ENCODE peak calls at places on chromosomes 2 and 18, in ten cellular contexts. One of them, this sample, is unnamed. For H3K36me3, the result is how much of the 10 kb centered on the place peaks cover.

GRCh38 chr2:145687445-145688104 is 1167.7 kb upstream of the ZEB2 start:
- DNase-seq in bronchial epithelial cell: peak
- DNase-seq in mucosa of descending colon: no peak
- DNase-seq in naive thymus-derived CD4-positive, alpha-beta T cell: no peak
- DNase-seq in SJCRH30: no peak
- DNase-seq in left ventricle myocardium inferior: no peak
- DNase-seq in heart left ventricle: no peak
- DNase-seq in spleen: no peak
- DNase-seq in H1: peak
- DNase-seq in upper lobe of right lung: no peak
- DNase-seq in this sample: no peak

GRCh38 chr18:79506191-79507075 is 110.7 kb downstream of the NFATC1 start:
- DNase-seq in bronchial epithelial cell: no peak
- DNase-seq in mucosa of descending colon: peak
- DNase-seq in naive thymus-derived CD4-positive, alpha-beta T cell: peak
- DNase-seq in SJCRH30: no peak
- DNase-seq in left ventricle myocardium inferior: peak
- DNase-seq in heart left ventricle: peak
- DNase-seq in spleen: peak
- DNase-seq in H1: no peak
- DNase-seq in upper lobe of right lung: peak
- DNase-seq in this sample: no peak

GRCh38 chr2:198880421-198880820 is 577.3 kb downstream of the SATB2 start:
- DNase-seq in bronchial epithelial cell: no peak
- DNase-seq in mucosa of descending colon: no peak
- DNase-seq in naive thymus-derived CD4-positive, alpha-beta T cell: no peak
- DNase-seq in SJCRH30: no peak
- DNase-seq in left ventricle myocardium inferior: no peak
- DNase-seq in heart left ventricle: no peak
- DNase-seq in spleen: no peak
- DNase-seq in H1: no peak
- DNase-seq in upper lobe of right lung: no peak
- DNase-seq in this sample: no peak

GRCh38 chr18:6161549-6161948 is 253.2 kb downstream of the L3MBTL4 start:
- DNase-seq in bronchial epithelial cell: no peak
- DNase-seq in mucosa of descending colon: no peak
- DNase-seq in naive thymus-derived CD4-positive, alpha-beta T cell: no peak
- DNase-seq in SJCRH30: no peak
- DNase-seq in left ventricle myocardium inferior: no peak
- DNase-seq in heart left ventricle: no peak
- DNase-seq in spleen: no peak
- DNase-seq in H1: no peak
- DNase-seq in upper lobe of right lung: no peak
- DNase-seq in this sample: no peak

GRCh38 chr2:189002079-189002478 is 27.9 kb downstream of the COL3A1 start:
- DNase-seq in bronchial epithelial cell: peak
- DNase-seq in mucosa of descending colon: no peak
- DNase-seq in naive thymus-derived CD4-positive, alpha-beta T cell: no peak
- DNase-seq in SJCRH30: no peak
- DNase-seq in left ventricle myocardium inferior: no peak
- DNase-seq in heart left ventricle: no peak
- DNase-seq in spleen: no peak
- DNase-seq in H1: no peak
- DNase-seq in upper lobe of right lung: no peak
- DNase-seq in this sample: peak

GRCh38 chr18:59631583-59632181 is 65.5 kb downstream of the CCBE1 start:
- DNase-seq in bronchial epithelial cell: peak
- DNase-seq in mucosa of descending colon: no peak
- DNase-seq in naive thymus-derived CD4-positive, alpha-beta T cell: no peak
- DNase-seq in SJCRH30: peak
- DNase-seq in left ventricle myocardium inferior: no peak
- DNase-seq in heart left ventricle: no peak
- DNase-seq in spleen: no peak
- DNase-seq in H1: no peak
- DNase-seq in upper lobe of right lung: no peak
- DNase-seq in this sample: no peak

GRCh38 chr2:113075030-113075429 is 7.3 kb downstream of the IL1F10 start:
- DNase-seq in bronchial epithelial cell: peak
- DNase-seq in mucosa of descending colon: no peak
- DNase-seq in naive thymus-derived CD4-positive, alpha-beta T cell: peak
- DNase-seq in SJCRH30: no peak
- DNase-seq in left ventricle myocardium inferior: no peak
- DNase-seq in heart left ventricle: no peak
- DNase-seq in spleen: no peak
- DNase-seq in H1: no peak
- DNase-seq in upper lobe of right lung: no peak
- DNase-seq in this sample: no peak

GRCh38 chr18:13447621-13448020 is 229.1 kb downstream of the LDLRAD4 start:
- DNase-seq in bronchial epithelial cell: peak
- DNase-seq in mucosa of descending colon: no peak
- DNase-seq in naive thymus-derived CD4-positive, alpha-beta T cell: no peak
- DNase-seq in SJCRH30: no peak
- DNase-seq in left ventricle myocardium inferior: no peak
- DNase-seq in heart left ventricle: no peak
- DNase-seq in spleen: no peak
- DNase-seq in H1: no peak
- DNase-seq in upper lobe of right lung: no peak
- DNase-seq in this sample: peak

GRCh38 chr2:233865838-233866237 is 2.3 kb downstream of the MSL3B start:
- DNase-seq in bronchial epithelial cell: no peak
- DNase-seq in mucosa of descending colon: no peak
- DNase-seq in naive thymus-derived CD4-positive, alpha-beta T cell: no peak
- DNase-seq in SJCRH30: peak
- DNase-seq in left ventricle myocardium inferior: no peak
- DNase-seq in heart left ventricle: no peak
- DNase-seq in spleen: no peak
- DNase-seq in H1: no peak
- DNase-seq in upper lobe of right lung: no peak
- DNase-seq in this sample: no peak

GRCh38 chr2:220432645-220433044 is 805.2 kb downstream of the SLC4A3 start:
- DNase-seq in bronchial epithelial cell: no peak
- DNase-seq in mucosa of descending colon: no peak
- DNase-seq in naive thymus-derived CD4-positive, alpha-beta T cell: no peak
- DNase-seq in SJCRH30: no peak
- DNase-seq in left ventricle myocardium inferior: no peak
- DNase-seq in heart left ventricle: no peak
- DNase-seq in spleen: no peak
- DNase-seq in H1: no peak
- DNase-seq in upper lobe of right lung: no peak
- DNase-seq in this sample: no peak

GRCh38 chr2:134718095-134718955 is 475 bp downstream of the TMEM163 start:
- DNase-seq in bronchial epithelial cell: no peak
- DNase-seq in mucosa of descending colon: peak
- DNase-seq in naive thymus-derived CD4-positive, alpha-beta T cell: peak
- DNase-seq in SJCRH30: no peak
- DNase-seq in left ventricle myocardium inferior: peak
- DNase-seq in heart left ventricle: peak
- DNase-seq in spleen: peak
- DNase-seq in H1: no peak
- DNase-seq in upper lobe of right lung: peak
- DNase-seq in this sample: no peak
- H3K4me3 ChIP-seq in bronchial epithelial cell: peak
- H3K4me3 ChIP-seq in mucosa of descending colon: no peak
- H3K4me3 ChIP-seq in naive thymus-derived CD4-positive, alpha-beta T cell: peak
- H3K4me3 ChIP-seq in SJCRH30: no peak
- H3K4me3 ChIP-seq in left ventricle myocardium inferior: peak
- H3K4me3 ChIP-seq in heart left ventricle: peak
- H3K4me3 ChIP-seq in spleen: peak
- H3K4me3 ChIP-seq in H1: peak
- H3K4me3 ChIP-seq in upper lobe of right lung: peak
- H3K4me3 ChIP-seq in this sample: peak

GRCh38 chr2:240795916-240796510 is 24.0 kb downstream of the KIF1A start:
- DNase-seq in bronchial epithelial cell: no peak
- DNase-seq in mucosa of descending colon: peak
- DNase-seq in naive thymus-derived CD4-positive, alpha-beta T cell: no peak
- DNase-seq in SJCRH30: no peak
- DNase-seq in left ventricle myocardium inferior: peak
- DNase-seq in heart left ventricle: no peak
- DNase-seq in spleen: peak
- DNase-seq in H1: no peak
- DNase-seq in upper lobe of right lung: peak
- DNase-seq in this sample: no peak
- H3K36me3 ChIP-seq in bronchial epithelial cell: under half
- H3K36me3 ChIP-seq in mucosa of descending colon: under half
- H3K36me3 ChIP-seq in naive thymus-derived CD4-positive, alpha-beta T cell: under half
- H3K36me3 ChIP-seq in SJCRH30: under half
- H3K36me3 ChIP-seq in left ventricle myocardium inferior: under half
- H3K36me3 ChIP-seq in heart left ventricle: under half
- H3K36me3 ChIP-seq in spleen: under half
- H3K36me3 ChIP-seq in H1: half or more
- H3K36me3 ChIP-seq in upper lobe of right lung: under half
- H3K36me3 ChIP-seq in this sample: under half

GRCh38 chr18:44474067-44474411 is 206.6 kb upstream of the SETBP1 start:
- DNase-seq in bronchial epithelial cell: no peak
- DNase-seq in mucosa of descending colon: no peak
- DNase-seq in naive thymus-derived CD4-positive, alpha-beta T cell: no peak
- DNase-seq in SJCRH30: no peak
- DNase-seq in left ventricle myocardium inferior: no peak
- DNase-seq in heart left ventricle: no peak
- DNase-seq in spleen: no peak
- DNase-seq in H1: no peak
- DNase-seq in upper lobe of right lung: no peak
- DNase-seq in this sample: no peak
- H3K4me3 ChIP-seq in bronchial epithelial cell: no peak
- H3K4me3 ChIP-seq in mucosa of descending colon: no peak
- H3K4me3 ChIP-seq in naive thymus-derived CD4-positive, alpha-beta T cell: no peak
- H3K4me3 ChIP-seq in SJCRH30: no peak
- H3K4me3 ChIP-seq in left ventricle myocardium inferior: no peak
- H3K4me3 ChIP-seq in heart left ventricle: no peak
- H3K4me3 ChIP-seq in spleen: no peak
- H3K4me3 ChIP-seq in H1: no peak
- H3K4me3 ChIP-seq in upper lobe of right lung: no peak
- H3K4me3 ChIP-seq in this sample: no peak

DNA sequence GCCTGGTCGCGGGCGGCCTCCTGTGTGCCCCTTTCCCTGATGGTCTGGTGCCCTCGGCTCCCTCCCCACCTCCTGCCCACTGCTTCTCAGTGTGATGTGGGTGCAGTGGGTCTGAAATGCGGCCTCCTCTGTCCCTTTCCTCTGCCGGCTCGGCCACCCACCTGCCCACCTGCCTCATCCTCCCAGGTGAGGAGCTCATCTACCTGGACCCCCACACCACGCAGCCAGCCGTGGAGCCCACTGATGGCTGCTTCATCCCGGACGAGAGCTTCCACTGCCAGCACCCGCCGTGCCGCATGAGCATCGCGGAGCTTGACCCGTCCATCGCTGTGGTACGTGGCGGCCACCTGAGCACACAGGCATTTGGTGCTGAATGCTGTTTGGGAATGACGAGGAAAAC is 18.3 kb downstream of the DTYMK start:
- DNase-seq in bronchial epithelial cell: no peak
- DNase-seq in mucosa of descending colon: peak
- DNase-seq in naive thymus-derived CD4-positive, alpha-beta T cell: no peak
- DNase-seq in SJCRH30: no peak
- DNase-seq in left ventricle myocardium inferior: no peak
- DNase-seq in heart left ventricle: no peak
- DNase-seq in spleen: no peak
- DNase-seq in H1: no peak
- DNase-seq in upper lobe of right lung: no peak
- DNase-seq in this sample: no peak
- H3K36me3 ChIP-seq in bronchial epithelial cell: under half
- H3K36me3 ChIP-seq in mucosa of descending colon: under half
- H3K36me3 ChIP-seq in naive thymus-derived CD4-positive, alpha-beta T cell: under half
- H3K36me3 ChIP-seq in SJCRH30: under half
- H3K36me3 ChIP-seq in left ventricle myocardium inferior: half or more
- H3K36me3 ChIP-seq in heart left ventricle: half or more
- H3K36me3 ChIP-seq in spleen: half or more
- H3K36me3 ChIP-seq in H1: under half
- H3K36me3 ChIP-seq in upper lobe of right lung: half or more
- H3K36me3 ChIP-seq in this sample: under half

DNA sequence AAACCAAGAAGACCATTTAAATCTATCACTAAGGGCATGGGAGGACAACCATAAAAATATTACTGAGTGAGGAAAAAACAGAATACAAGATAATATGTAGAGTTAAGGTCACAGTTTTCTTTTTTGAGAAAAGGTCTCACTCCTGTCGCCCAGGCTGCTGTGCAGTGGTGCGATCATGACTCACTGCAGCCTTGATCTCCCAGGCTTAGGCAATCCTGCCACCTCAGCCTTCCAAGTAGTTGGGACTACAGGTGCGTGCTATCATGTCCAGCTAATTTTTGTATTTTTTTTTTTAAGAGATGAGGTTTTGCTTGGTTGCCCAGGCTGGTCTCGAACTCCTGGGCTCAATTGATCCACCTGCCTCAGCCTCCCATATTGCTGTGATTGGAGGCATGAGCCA is 24.0 kb downstream of the POLR1A start:
- DNase-seq in bronchial epithelial cell: peak
- DNase-seq in mucosa of descending colon: no peak
- DNase-seq in naive thymus-derived CD4-positive, alpha-beta T cell: no peak
- DNase-seq in SJCRH30: no peak
- DNase-seq in left ventricle myocardium inferior: no peak
- DNase-seq in heart left ventricle: no peak
- DNase-seq in spleen: no peak
- DNase-seq in H1: no peak
- DNase-seq in upper lobe of right lung: no peak
- DNase-seq in this sample: no peak
- H3K4me3 ChIP-seq in bronchial epithelial cell: no peak
- H3K4me3 ChIP-seq in mucosa of descending colon: no peak
- H3K4me3 ChIP-seq in naive thymus-derived CD4-positive, alpha-beta T cell: no peak
- H3K4me3 ChIP-seq in SJCRH30: no peak
- H3K4me3 ChIP-seq in left ventricle myocardium inferior: no peak
- H3K4me3 ChIP-seq in heart left ventricle: no peak
- H3K4me3 ChIP-seq in spleen: no peak
- H3K4me3 ChIP-seq in H1: no peak
- H3K4me3 ChIP-seq in upper lobe of right lung: no peak
- H3K4me3 ChIP-seq in this sample: no peak

GRCh38 chr18:9577361-9577760 is 37.0 kb downstream of the PPP4R1 start:
- DNase-seq in bronchial epithelial cell: no peak
- DNase-seq in mucosa of descending colon: no peak
- DNase-seq in naive thymus-derived CD4-positive, alpha-beta T cell: no peak
- DNase-seq in SJCRH30: no peak
- DNase-seq in left ventricle myocardium inferior: no peak
- DNase-seq in heart left ventricle: no peak
- DNase-seq in spleen: no peak
- DNase-seq in H1: no peak
- DNase-seq in upper lobe of right lung: no peak
- DNase-seq in this sample: no peak
- H3K36me3 ChIP-seq in bronchial epithelial cell: under half
- H3K36me3 ChIP-seq in mucosa of descending colon: under half
- H3K36me3 ChIP-seq in naive thymus-derived CD4-positive, alpha-beta T cell: under half
- H3K36me3 ChIP-seq in SJCRH30: under half
- H3K36me3 ChIP-seq in left ventricle myocardium inferior: half or more
- H3K36me3 ChIP-seq in heart left ventricle: half or more
- H3K36me3 ChIP-seq in spleen: half or more
- H3K36me3 ChIP-seq in H1: under half
- H3K36me3 ChIP-seq in upper lobe of right lung: half or more
- H3K36me3 ChIP-seq in this sample: under half

GRCh38 chr18:26545335-26545734 is 3.0 kb downstream of the KCTD1 start:
- DNase-seq in bronchial epithelial cell: no peak
- DNase-seq in mucosa of descending colon: no peak
- DNase-seq in naive thymus-derived CD4-positive, alpha-beta T cell: no peak
- DNase-seq in SJCRH30: no peak
- DNase-seq in left ventricle myocardium inferior: no peak
- DNase-seq in heart left ventricle: no peak
- DNase-seq in spleen: no peak
- DNase-seq in H1: no peak
- DNase-seq in upper lobe of right lung: no peak
- DNase-seq in this sample: no peak
- H3K4me3 ChIP-seq in bronchial epithelial cell: peak
- H3K4me3 ChIP-seq in mucosa of descending colon: no peak
- H3K4me3 ChIP-seq in naive thymus-derived CD4-positive, alpha-beta T cell: no peak
- H3K4me3 ChIP-seq in SJCRH30: no peak
- H3K4me3 ChIP-seq in left ventricle myocardium inferior: peak
- H3K4me3 ChIP-seq in heart left ventricle: no peak
- H3K4me3 ChIP-seq in spleen: no peak
- H3K4me3 ChIP-seq in H1: no peak
- H3K4me3 ChIP-seq in upper lobe of right lung: no peak
- H3K4me3 ChIP-seq in this sample: no peak